ENCODE peak calls at places on chromosomes 3 and 15, in six cellular contexts. U is HepG2, W is K562, I is fibroblast of lung, N is endothelial cell of umbilical vein, R is IMR-90. O is an unnamed sample.

GRCh38 chr3:182464513-182465145 is 328.7 kb upstream of the ATP11B start:
- DNase-seq in N (no peak), U (peak; percentile 25), I (no peak), W (no peak), R (no peak), O (no peak)

GRCh38 chr15:48842501-48842900 is 31.6 kb upstream of the CEP152 start:
- DNase-seq in W (no peak), N (no peak), R (no peak), U (no peak), I (no peak), O (no peak)

GRCh38 chr3:181276358-181276896 is 286.9 kb upstream of the DNAJC19 start:
- DNase-seq in R (no peak), U (no peak), I (no peak), W (no peak), N (no peak), O (no peak)

GRCh38 chr15:45291822-45292582 is 40.0 kb downstream of the SLC28A2 start:
- DNase-seq in N (no peak), W (no peak), R (no peak), I (no peak), U (no peak), O (no peak)

GRCh38 chr3:68239542-68239941 is 585.1 kb upstream of the SUCLG2 start:
- DNase-seq in R (no peak), I (no peak), U (no peak), N (no peak), W (no peak), O (no peak)

GRCh38 chr15:100113351-100114075 is 228.3 kb downstream of the ADAMTS17 start:
- DNase-seq in U (no peak), R (no peak), N (no peak), I (no peak), W (no peak), O (no peak)

GRCh38 chr3:16587703-16588070 is 17.5 kb downstream of the DAZL start:
- DNase-seq in U (no peak), I (peak; percentile 18), W (no peak), R (peak; percentile 1), N (no peak), O (no peak)

GRCh38 chr3:23601020-23601822 is 204.5 kb upstream of the UBE2E1 start:
- DNase-seq in N (no peak), U (no peak), W (no peak), R (peak; percentile 35), I (peak; percentile 51), O (no peak)

GRCh38 chr3:170037463-170038433 is at the start of gene GPR160:
- DNase-seq in U (peak; percentile 68), I (peak; percentile 33), R (peak; percentile 15), N (peak; percentile 26), W (peak; percentile 82), O (peak; percentile 75)

GRCh38 chr3:66406841-66407240 is 94.0 kb downstream of the LRIG1 start:
- DNase-seq in N (no peak), I (no peak), W (no peak), U (no peak), R (no peak), O (no peak)

GRCh38 chr3:137764563-137765309 is 621 bp downstream of the SOX14 start:
- DNase-seq in U (no peak), I (no peak), N (no peak), W (no peak), R (no peak), O (no peak)

GRCh38 chr15:45402955-45403892 is 24.9 kb upstream of the GATM start:
- DNase-seq in R (peak; percentile 59), U (no peak), N (peak; percentile 51), W (peak; percentile 31), I (peak; percentile 35), O (peak; percentile 77)

GRCh38 chr15:22236469-22236868 is 156.1 kb downstream of the OR4M2 start:
- DNase-seq in W (no peak), N (no peak), R (no peak), I (no peak), U (no peak), O (no peak)

GRCh38 chr15:66124626-66125025 is 128.9 kb downstream of the MEGF11 start:
- DNase-seq in N (no peak), U (no peak), R (no peak), W (no peak), I (no peak), O (no peak)

GRCh38 chr3:46558184-46559029 is 7.7 kb downstream of the LRRC2 start:
- DNase-seq in N (peak; percentile 84), I (peak; percentile 75), R (peak; percentile 60), W (peak; percentile 98), U (peak; percentile 93), O (peak; percentile 98)

GRCh38 chr15:28125673-28126651 is 26.8 kb upstream of the OCA2 start:
- DNase-seq in U (peak; percentile 37), N (peak; percentile 61), W (peak; percentile 48), I (peak; percentile 73), R (peak; percentile 64), O (peak; percentile 74)

GRCh38 chr3:112001516-112001915 is 2.8 kb downstream of the TAGLN3 start:
- DNase-seq in N (no peak), W (no peak), R (no peak), I (no peak), U (no peak), O (no peak)

GRCh38 chr15:22942877-22943276 is 37.3 kb downstream of the CYFIP1 start:
- DNase-seq in I (no peak), R (no peak), U (no peak), W (no peak), N (no peak), O (no peak)

GRCh38 chr3:142622447-142622846 is 26.3 kb downstream of the PLS1 start:
- DNase-seq in W (no peak), I (no peak), N (no peak), U (no peak), R (no peak), O (no peak)

GRCh38 chr3:166697495-166697894 is 682.6 kb downstream of the ZBBX start:
- DNase-seq in R (no peak), U (no peak), I (no peak), N (no peak), W (no peak), O (no peak)

GRCh38 chr3:40097507-40098117 is 211.9 kb upstream of the EIF1B start:
- DNase-seq in N (no peak), R (no peak), W (no peak), I (no peak), U (no peak), O (no peak)

GRCh38 chr3:10472877-10473440 is 32.4 kb downstream of the ATP2B2 start:
- DNase-seq in W (no peak), N (no peak), U (no peak), R (no peak), I (no peak), O (no peak)

GRCh38 chr3:67875338-67875737 is 220.9 kb upstream of the SUCLG2 start:
- DNase-seq in U (peak; percentile 50), R (peak; percentile 3), W (no peak), N (no peak), I (peak; percentile 0), O (peak; percentile 73)

DNA sequence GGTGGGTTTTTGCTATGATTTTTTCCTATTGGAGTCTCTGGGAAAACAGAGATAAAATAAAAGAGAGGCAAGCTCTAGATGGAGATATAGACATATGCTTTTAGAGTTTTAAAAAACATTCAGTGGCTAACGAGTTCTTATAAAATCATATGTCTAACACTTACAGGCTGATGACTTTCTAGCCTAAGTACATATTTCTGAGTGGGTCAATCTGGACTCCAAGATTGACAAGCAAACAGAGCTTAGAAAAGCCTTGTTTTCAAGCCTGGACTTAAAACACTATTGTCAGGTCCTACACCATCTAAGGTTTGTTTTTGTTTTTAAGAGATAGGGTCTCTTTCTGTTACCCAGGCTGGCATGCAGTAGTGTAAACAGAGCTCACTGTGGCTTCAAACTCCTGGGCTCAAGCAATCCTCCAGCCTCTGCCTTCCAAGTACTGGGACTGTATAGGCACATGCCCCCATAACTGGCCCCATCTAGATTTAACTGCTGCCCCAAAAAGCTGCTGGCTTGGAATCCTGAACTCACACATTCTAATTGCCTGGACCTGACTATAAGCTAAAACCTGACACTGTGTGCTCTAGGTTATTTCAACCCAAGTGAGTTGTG is 86.3 kb downstream of the FBXL22 start:
- DNase-seq in I (no peak), N (no peak), R (no peak), U (no peak), W (no peak), O (no peak)
- H3K27ac ChIP-seq in I (no peak overlapping the region), N (no peak overlapping the region), R (no peak overlapping the region), U (no peak overlapping the region), W (no peak overlapping the region), O (no peak overlapping the region)

GRCh38 chr3:177525414-177525813 is 328.1 kb upstream of the TBL1XR1 start:
- DNase-seq in I (no peak), U (no peak), W (no peak), N (no peak), R (no peak), O (no peak)

GRCh38 chr3:177525987-177526712 is 328.9 kb upstream of the TBL1XR1 start:
- DNase-seq in R (no peak), N (no peak), I (no peak), U (peak; percentile 54), W (no peak), O (peak; percentile 37)

GRCh38 chr3:177529071-177529550 is 331.8 kb upstream of the TBL1XR1 start:
- DNase-seq in R (no peak), N (no peak), W (no peak), U (no peak), I (no peak), O (no peak)

GRCh38 chr3:177528306-177529070 is 331.2 kb upstream of the TBL1XR1 start:
- DNase-seq in R (peak; percentile 23), I (no peak), N (no peak), W (no peak), U (no peak), O (peak; percentile 35)

DNA sequence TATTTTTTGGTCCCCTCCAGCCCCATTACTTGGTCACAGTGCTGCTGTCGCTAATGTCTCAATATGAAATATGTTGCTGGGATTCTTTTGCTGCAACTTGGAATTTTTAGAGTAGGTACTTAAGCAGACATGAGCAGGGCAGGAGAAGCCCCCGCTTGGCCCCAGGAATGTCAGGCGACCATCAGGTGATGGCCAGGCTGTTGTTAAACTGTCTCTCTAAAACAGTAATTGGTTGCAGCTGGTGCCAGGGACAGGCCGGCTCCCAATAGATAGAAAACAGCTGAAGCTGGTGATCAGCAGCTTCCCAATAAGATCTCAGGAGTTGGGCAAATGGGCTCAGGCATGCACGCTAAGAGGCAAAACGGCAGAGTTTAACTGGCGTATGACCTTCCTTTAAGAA is 329.9 kb upstream of the TBL1XR1 start:
- DNase-seq in N (no peak), W (no peak), R (no peak), U (no peak), I (no peak), O (no peak)
- H2AFZ ChIP-seq in N (no peak overlapping the region), W (no peak overlapping the region), R (no peak overlapping the region), U (no peak overlapping the region), I (no peak overlapping the region), O (no peak overlapping the region)

DNA sequence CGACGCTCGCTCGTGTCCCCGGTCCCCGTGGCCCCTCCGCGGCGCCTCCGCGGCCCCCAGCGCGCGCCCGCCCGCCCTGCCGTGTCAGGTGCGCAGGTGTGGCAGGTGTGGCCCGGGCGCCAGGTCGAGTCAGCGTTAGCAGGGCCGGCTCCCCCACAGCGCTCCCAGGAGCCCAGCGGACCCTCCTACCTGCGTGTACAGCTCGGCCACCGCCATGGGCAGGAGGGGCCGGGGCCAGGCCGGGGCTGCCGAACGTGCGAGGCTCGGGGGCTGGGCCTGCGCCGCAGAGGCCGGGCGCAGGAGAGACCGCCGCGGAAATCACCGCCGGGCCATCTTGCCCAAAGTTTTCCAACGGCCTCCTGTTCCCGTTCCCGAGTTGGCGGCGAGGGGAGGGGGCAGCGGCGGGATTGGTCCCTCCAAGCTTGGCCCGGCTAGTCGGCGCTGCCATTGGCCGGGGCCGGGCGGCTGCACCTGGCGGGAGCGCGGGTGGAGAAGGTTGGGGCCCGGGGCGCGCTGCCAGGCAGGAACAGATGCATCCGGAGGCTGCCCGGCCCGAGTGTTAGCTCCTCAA is at the start of gene MYO5C:
- DNase-seq in I (no peak), N (peak; percentile 95), R (no peak), W (no peak), U (peak; percentile 68), O (peak; percentile 88)
- H3K27ac ChIP-seq in I (no peak within 1 kb of the TSS), N (no peak within 1 kb of the TSS), R (no peak within 1 kb of the TSS), W (no peak within 1 kb of the TSS), U (peak within 1 kb of the TSS; percentile 70), O (peak within 1 kb of the TSS; percentile 51)

GRCh38 chr3:194879991-194880939 is 194.6 kb downstream of the FAM43A start:
- DNase-seq in R (peak; percentile 47), I (peak; percentile 36), W (no peak), N (peak; percentile 80), U (no peak), O (peak; percentile 11)
- H2AFZ ChIP-seq in R (peak overlapping the region; percentile 16), I (no peak overlapping the region), W (no peak overlapping the region), N (peak overlapping the region; percentile 82), U (no peak overlapping the region), O (peak overlapping the region; percentile 24)

O was measured in PC-3.